ENCODE peak calls at places on chromosomes 7 and 10, in seven cellular contexts. One of them, this sample, is unnamed.

GRCh38 chr10:73800560-73801252 is 10.7 kb downstream of the NDST2 start:
- DNase-seq in HEK293T: no peak
- DNase-seq in NCI-H1417: no peak
- DNase-seq in upper lobe of right lung: peak; percentile 45
- DNase-seq in mesothelial cell of epicardium: no peak
- DNase-seq in tibial artery: no peak
- DNase-seq in activated CD8-positive, alpha-beta memory T cell treated with anti-CD3 and anti-CD28 coated beads for 24 hours: no peak
- DNase-seq in this sample: no peak

GRCh38 chr10:6396652-6397051 is 183.4 kb downstream of the PRKCQ start:
- DNase-seq in HEK293T: no peak
- DNase-seq in NCI-H1417: no peak
- DNase-seq in upper lobe of right lung: no peak
- DNase-seq in mesothelial cell of epicardium: no peak
- DNase-seq in tibial artery: no peak
- DNase-seq in activated CD8-positive, alpha-beta memory T cell treated with anti-CD3 and anti-CD28 coated beads for 24 hours: no peak
- DNase-seq in this sample: no peak

GRCh38 chr10:62437696-62438095 is 63.5 kb downstream of the ZNF365 start:
- DNase-seq in HEK293T: peak; percentile 45
- DNase-seq in NCI-H1417: peak; percentile 40
- DNase-seq in upper lobe of right lung: no peak
- DNase-seq in mesothelial cell of epicardium: no peak
- DNase-seq in tibial artery: no peak
- DNase-seq in activated CD8-positive, alpha-beta memory T cell treated with anti-CD3 and anti-CD28 coated beads for 24 hours: no peak
- DNase-seq in this sample: peak; percentile 26

GRCh38 chr7:45917658-45918057 is 3.4 kb downstream of the IGFBP3 start:
- DNase-seq in HEK293T: peak; percentile 79
- DNase-seq in NCI-H1417: peak; percentile 57
- DNase-seq in upper lobe of right lung: peak; percentile 87
- DNase-seq in mesothelial cell of epicardium: peak; percentile 96
- DNase-seq in tibial artery: peak; percentile 68
- DNase-seq in activated CD8-positive, alpha-beta memory T cell treated with anti-CD3 and anti-CD28 coated beads for 24 hours: peak; percentile 91
- DNase-seq in this sample: peak; percentile 95

GRCh38 chr7:1316086-1316485 is 83.4 kb downstream of the UNCX start:
- DNase-seq in HEK293T: no peak
- DNase-seq in NCI-H1417: no peak
- DNase-seq in upper lobe of right lung: no peak
- DNase-seq in mesothelial cell of epicardium: no peak
- DNase-seq in tibial artery: no peak
- DNase-seq in activated CD8-positive, alpha-beta memory T cell treated with anti-CD3 and anti-CD28 coated beads for 24 hours: no peak
- DNase-seq in this sample: no peak

GRCh38 chr7:33903770-33904679 is 1.3 kb upstream of the BMPER start:
- DNase-seq in HEK293T: peak; percentile 49
- DNase-seq in NCI-H1417: peak; percentile 76
- DNase-seq in upper lobe of right lung: peak; percentile 67
- DNase-seq in mesothelial cell of epicardium: peak; percentile 41
- DNase-seq in tibial artery: peak; percentile 51
- DNase-seq in activated CD8-positive, alpha-beta memory T cell treated with anti-CD3 and anti-CD28 coated beads for 24 hours: peak; percentile 61
- DNase-seq in this sample: peak; percentile 11

GRCh38 chr10:132020456-132020855 is 38.7 kb upstream of the BNIP3 start:
- DNase-seq in HEK293T: no peak
- DNase-seq in NCI-H1417: no peak
- DNase-seq in upper lobe of right lung: no peak
- DNase-seq in mesothelial cell of epicardium: no peak
- DNase-seq in tibial artery: no peak
- DNase-seq in activated CD8-positive, alpha-beta memory T cell treated with anti-CD3 and anti-CD28 coated beads for 24 hours: no peak
- DNase-seq in this sample: no peak

GRCh38 chr7:41733063-41733398 is 30.1 kb upstream of the INHBA start:
- DNase-seq in HEK293T: no peak
- DNase-seq in NCI-H1417: no peak
- DNase-seq in upper lobe of right lung: no peak
- DNase-seq in mesothelial cell of epicardium: no peak
- DNase-seq in tibial artery: no peak
- DNase-seq in activated CD8-positive, alpha-beta memory T cell treated with anti-CD3 and anti-CD28 coated beads for 24 hours: no peak
- DNase-seq in this sample: no peak

GRCh38 chr10:132371641-132372081 is 25.3 kb upstream of the PWWP2B start:
- DNase-seq in HEK293T: no peak
- DNase-seq in NCI-H1417: no peak
- DNase-seq in upper lobe of right lung: peak; percentile 50
- DNase-seq in mesothelial cell of epicardium: no peak
- DNase-seq in tibial artery: no peak
- DNase-seq in activated CD8-positive, alpha-beta memory T cell treated with anti-CD3 and anti-CD28 coated beads for 24 hours: no peak
- DNase-seq in this sample: no peak

GRCh38 chr7:55533050-55533728 is 39.1 kb downstream of the VOPP1 start:
- DNase-seq in HEK293T: no peak
- DNase-seq in NCI-H1417: no peak
- DNase-seq in upper lobe of right lung: no peak
- DNase-seq in mesothelial cell of epicardium: no peak
- DNase-seq in tibial artery: no peak
- DNase-seq in activated CD8-positive, alpha-beta memory T cell treated with anti-CD3 and anti-CD28 coated beads for 24 hours: peak; percentile 83
- DNase-seq in this sample: no peak

GRCh38 chr7:33534830-33535229 is 370.5 kb upstream of the BMPER start:
- DNase-seq in HEK293T: no peak
- DNase-seq in NCI-H1417: no peak
- DNase-seq in upper lobe of right lung: no peak
- DNase-seq in mesothelial cell of epicardium: no peak
- DNase-seq in tibial artery: no peak
- DNase-seq in activated CD8-positive, alpha-beta memory T cell treated with anti-CD3 and anti-CD28 coated beads for 24 hours: no peak
- DNase-seq in this sample: no peak

GRCh38 chr7:18541189-18541870 is 45.8 kb downstream of the HDAC9 start:
- DNase-seq in HEK293T: no peak
- DNase-seq in NCI-H1417: no peak
- DNase-seq in upper lobe of right lung: no peak
- DNase-seq in mesothelial cell of epicardium: no peak
- DNase-seq in tibial artery: peak; percentile 51
- DNase-seq in activated CD8-positive, alpha-beta memory T cell treated with anti-CD3 and anti-CD28 coated beads for 24 hours: no peak
- DNase-seq in this sample: no peak

GRCh38 chr10:124728071-124728829 is 15.9 kb downstream of the FAM53B start:
- DNase-seq in HEK293T: no peak
- DNase-seq in NCI-H1417: no peak
- DNase-seq in upper lobe of right lung: peak; percentile 63
- DNase-seq in mesothelial cell of epicardium: no peak
- DNase-seq in tibial artery: no peak
- DNase-seq in activated CD8-positive, alpha-beta memory T cell treated with anti-CD3 and anti-CD28 coated beads for 24 hours: peak; percentile 68
- DNase-seq in this sample: no peak

GRCh38 chr10:85548038-85548437 is 818.6 kb downstream of the GRID1 start:
- DNase-seq in HEK293T: peak; percentile 25
- DNase-seq in NCI-H1417: peak; percentile 24
- DNase-seq in upper lobe of right lung: no peak
- DNase-seq in mesothelial cell of epicardium: no peak
- DNase-seq in tibial artery: no peak
- DNase-seq in activated CD8-positive, alpha-beta memory T cell treated with anti-CD3 and anti-CD28 coated beads for 24 hours: no peak
- DNase-seq in this sample: no peak

GRCh38 chr7:47474937-47475879 is 106.7 kb downstream of the TNS3 start:
- DNase-seq in HEK293T: peak; percentile 52
- DNase-seq in NCI-H1417: no peak
- DNase-seq in upper lobe of right lung: peak; percentile 95
- DNase-seq in mesothelial cell of epicardium: no peak
- DNase-seq in tibial artery: peak; percentile 92
- DNase-seq in activated CD8-positive, alpha-beta memory T cell treated with anti-CD3 and anti-CD28 coated beads for 24 hours: no peak
- DNase-seq in this sample: no peak